ENCODE peak calls at places on chromosomes 2 and 18, in seven cellular contexts. H, L, A, G, W, J and R are unnamed samples.

GRCh38 chr2:130818809-130819208 is 17.9 kb upstream of the ARHGEF4 start:
- DNase-seq in H (no peak), W (no peak), J (no peak), L (no peak), G (no peak), A (no peak), R (no peak)

GRCh38 chr2:174780191-174780590 is 15.9 kb upstream of the CHRNA1 start:
- DNase-seq in H (no peak), G (peak), J (no peak), L (peak), A (no peak), W (no peak), R (no peak)

GRCh38 chr2:15671842-15672815 is 80.5 kb downstream of the DDX1 start:
- DNase-seq in A (no peak), G (no peak), J (no peak), L (no peak), H (no peak), W (no peak), R (no peak)

GRCh38 chr18:421236-422155 is 79.0 kb downstream of the COLEC12 start:
- DNase-seq in L (peak), G (peak), W (no peak), H (no peak), J (no peak), A (no peak), R (no peak)

GRCh38 chr18:36786686-36787085 is 42.1 kb downstream of the TPGS2 start:
- DNase-seq in H (no peak), G (peak), W (peak), J (no peak), L (no peak), A (no peak), R (no peak)

GRCh38 chr2:128654404-128654803 is 335.7 kb upstream of the HS6ST1 start:
- DNase-seq in A (no peak), W (peak), L (no peak), G (no peak), H (no peak), J (no peak), R (no peak)

GRCh38 chr2:217049931-217050330 is 190.1 kb upstream of the TNP1 start:
- DNase-seq in L (no peak), J (no peak), A (no peak), G (no peak), W (peak), H (no peak), R (no peak)

GRCh38 chr2:96249654-96250053 is 16.1 kb downstream of the TMEM127 start:
- DNase-seq in L (no peak), G (peak), W (no peak), H (no peak), J (no peak), A (no peak), R (peak)

GRCh38 chr2:36477315-36477714 is 120.7 kb downstream of the FEZ2 start:
- DNase-seq in J (no peak), W (no peak), L (no peak), G (no peak), A (no peak), H (no peak), R (no peak)

GRCh38 chr18:53698907-53699306 is 525.6 kb downstream of the MBD2 start:
- DNase-seq in G (peak), A (peak), H (peak), J (no peak), L (peak), W (no peak), R (peak)

GRCh38 chr18:49250819-49251388 is 209.5 kb downstream of the DYM start:
- DNase-seq in A (no peak), G (peak), J (no peak), L (peak), H (no peak), W (no peak), R (no peak)

GRCh38 chr18:21672868-21673267 is 31.7 kb downstream of the ABHD3 start:
- DNase-seq in H (no peak), W (no peak), J (no peak), G (peak), L (peak), A (no peak), R (no peak)

GRCh38 chr2:130376433-130377293 is 20.8 kb downstream of the PTPN18 start:
- DNase-seq in J (no peak), A (peak), W (peak), L (no peak), G (no peak), H (peak), R (peak)

GRCh38 chr2:31271851-31272267 is 37.9 kb downstream of the EHD3 start:
- DNase-seq in L (no peak), G (peak), A (no peak), J (no peak), W (no peak), H (no peak), R (no peak)

DNA sequence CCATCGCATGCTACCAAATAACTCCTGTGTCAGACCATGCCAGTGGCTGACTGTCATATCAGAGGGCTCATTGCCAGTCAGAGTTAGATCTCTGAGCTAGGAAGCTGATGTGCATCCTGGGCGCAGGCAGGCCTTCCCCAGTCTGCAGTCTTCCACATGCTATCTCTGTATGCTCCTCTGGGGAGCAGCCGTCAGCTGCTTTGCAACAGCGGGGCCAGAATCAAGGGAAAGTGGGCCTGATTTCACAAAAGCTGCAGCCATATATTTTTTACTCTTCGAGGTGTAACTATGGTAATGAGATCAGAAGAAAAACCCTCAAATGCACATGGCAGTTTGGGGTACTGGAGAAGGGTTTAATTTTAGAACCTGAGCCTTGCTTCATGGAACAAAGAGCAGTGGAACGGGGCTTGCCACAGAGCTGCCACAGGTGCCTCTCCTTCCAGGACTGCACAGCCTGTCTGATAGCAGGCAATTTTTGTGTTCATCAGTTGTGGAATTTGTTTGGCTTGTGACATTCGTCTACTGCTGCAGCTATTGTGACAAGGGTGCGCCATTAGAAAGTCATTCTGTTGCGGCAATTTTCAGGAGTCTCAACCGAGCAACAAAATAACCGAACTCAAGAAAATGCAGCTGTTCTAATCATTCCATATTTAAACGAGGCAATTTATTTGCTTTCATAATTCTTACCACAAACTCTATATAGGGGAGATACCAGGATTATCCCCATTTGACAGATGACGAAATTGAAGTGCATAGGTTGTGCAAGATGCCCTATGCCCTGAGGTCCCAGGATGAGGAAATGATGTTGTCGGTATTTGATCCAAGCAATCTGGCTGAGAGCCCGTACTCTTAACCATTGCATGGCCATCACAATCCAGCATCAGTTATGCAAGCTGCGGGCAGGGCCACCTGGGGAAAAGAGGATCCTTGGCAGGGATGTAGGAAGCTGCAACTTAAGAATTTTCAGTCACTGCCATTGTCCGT is 109.6 kb upstream of the CYRIA start:
- DNase-seq in L (no peak), H (no peak), W (no peak), A (no peak), J (no peak), G (peak), R (no peak)
- TF ChIP-seq CTCF in L (no peak), H (no peak), W (no peak), A (peak), J (no peak), G (no peak), R (no peak)

GRCh38 chr2:39717067-39717466 is 51.4 kb downstream of the TMEM178A start:
- DNase-seq in J (no peak), L (no peak), A (no peak), G (no peak), H (no peak), W (no peak), R (no peak)
- TF ChIP-seq CTCF in J (no peak), L (no peak), A (no peak), G (no peak), H (no peak), W (no peak), R (no peak)

GRCh38 chr2:85754313-85755095 is 713 bp downstream of the ATOH8 start:
- DNase-seq in L (no peak), H (peak), G (peak), A (peak), W (no peak), J (peak), R (peak)
- TF ChIP-seq CTCF in L (no peak), H (no peak), G (no peak), A (no peak), W (no peak), J (no peak), R (no peak)

GRCh38 chr2:105118960-105119359 is 81.1 kb downstream of the MRPS9 start:
- DNase-seq in G (no peak), L (no peak), W (no peak), A (no peak), H (peak), J (peak), R (no peak)
- TF ChIP-seq CTCF in G (peak), L (no peak), W (no peak), A (no peak), H (peak), J (peak), R (no peak)

GRCh38 chr18:59063912-59064311 is 75.8 kb upstream of the SEC11C start:
- DNase-seq in W (no peak), H (no peak), A (no peak), J (no peak), G (no peak), L (no peak), R (no peak)

GRCh38 chr18:59065684-59066083 is 74.0 kb upstream of the SEC11C start:
- DNase-seq in H (no peak), G (peak), W (no peak), L (peak), J (no peak), A (no peak), R (no peak)

GRCh38 chr18:59070181-59070912 is 69.3 kb upstream of the SEC11C start:
- DNase-seq in A (peak), W (peak), J (peak), L (peak), H (peak), G (peak), R (peak)

GRCh38 chr18:59068672-59069071 is 71.0 kb upstream of the SEC11C start:
- DNase-seq in W (no peak), L (no peak), J (no peak), H (no peak), A (no peak), G (no peak), R (no peak)

GRCh38 chr18:59067873-59068272 is 71.8 kb upstream of the SEC11C start:
- DNase-seq in W (no peak), G (no peak), H (peak), A (no peak), J (no peak), L (peak), R (no peak)
- TF ChIP-seq CTCF in W (no peak), G (peak), H (peak), A (peak), J (peak), L (peak), R (peak)

GRCh38 chr2:152861349-152861942 is 143.0 kb downstream of the ARL6IP6 start:
- DNase-seq in L (peak), G (no peak), A (peak), W (no peak), J (no peak), H (peak), R (peak)
- TF ChIP-seq CTCF in L (peak), G (peak), A (peak), W (no peak), J (peak), H (peak), R (peak)